ENCODE peak calls at places on chromosomes 4 and X, in six cellular contexts. One of them, this sample, is unnamed.
A peak's percentile ranks its signal among the peaks of the same experiment; 100 is the strongest.

GRCh38 chr4:120395746-120396145 is 329.1 kb upstream of the MAD2L1 start:
- DNase-seq in HCT116: no peak
- DNase-seq in K562: no peak
- DNase-seq in GM12878: no peak
- DNase-seq in SK-N-SH: no peak
- DNase-seq in HepG2: no peak
- DNase-seq in this sample: no peak

GRCh38 chr4:41069268-41069667 is 145.1 kb downstream of the APBB2 start:
- DNase-seq in HCT116: no peak
- DNase-seq in K562: no peak
- DNase-seq in GM12878: no peak
- DNase-seq in SK-N-SH: no peak
- DNase-seq in HepG2: no peak
- DNase-seq in this sample: no peak

GRCh38 chr4:184375027-184375426 is 99.3 kb downstream of the IRF2 start:
- DNase-seq in HCT116: no peak
- DNase-seq in K562: no peak
- DNase-seq in GM12878: no peak
- DNase-seq in SK-N-SH: no peak
- DNase-seq in HepG2: no peak
- DNase-seq in this sample: no peak

GRCh38 chr4:153176938-153177337 is 27.3 kb upstream of the TRIM2 start:
- DNase-seq in HCT116: no peak
- DNase-seq in K562: no peak
- DNase-seq in GM12878: no peak
- DNase-seq in SK-N-SH: no peak
- DNase-seq in HepG2: no peak
- DNase-seq in this sample: no peak

GRCh38 chrX:44071847-44072545 is 98.8 kb upstream of the NDP start:
- DNase-seq in HCT116: peak; percentile 29
- DNase-seq in K562: no peak
- DNase-seq in GM12878: no peak
- DNase-seq in SK-N-SH: no peak
- DNase-seq in HepG2: no peak
- DNase-seq in this sample: no peak

GRCh38 chr4:7652451-7652871 is 217.7 kb upstream of the PSAPL1 start:
- DNase-seq in HCT116: no peak
- DNase-seq in K562: no peak
- DNase-seq in GM12878: no peak
- DNase-seq in SK-N-SH: no peak
- DNase-seq in HepG2: no peak
- DNase-seq in this sample: no peak

GRCh38 chr4:11624370-11624769 is 195.7 kb upstream of the HS3ST1 start:
- DNase-seq in HCT116: peak; percentile 84
- DNase-seq in K562: no peak
- DNase-seq in GM12878: no peak
- DNase-seq in SK-N-SH: no peak
- DNase-seq in HepG2: no peak
- DNase-seq in this sample: no peak

GRCh38 chr4:48290146-48290772 is 20.6 kb upstream of the TEC start:
- DNase-seq in HCT116: peak; percentile 36
- DNase-seq in K562: peak; percentile 60
- DNase-seq in GM12878: no peak
- DNase-seq in SK-N-SH: peak; percentile 49
- DNase-seq in HepG2: peak; percentile 19
- DNase-seq in this sample: no peak

GRCh38 chr4:133154725-133155124 is 5.6 kb downstream of the PCDH10 start:
- DNase-seq in HCT116: peak; percentile 23
- DNase-seq in K562: peak; percentile 36
- DNase-seq in GM12878: no peak
- DNase-seq in SK-N-SH: peak; percentile 30
- DNase-seq in HepG2: peak; percentile 4
- DNase-seq in this sample: peak; percentile 15

GRCh38 chrX:6021316-6022091 is 207.2 kb downstream of the NLGN4X start:
- DNase-seq in HCT116: no peak
- DNase-seq in K562: peak; percentile 4
- DNase-seq in GM12878: no peak
- DNase-seq in SK-N-SH: peak; percentile 29
- DNase-seq in HepG2: peak; percentile 2
- DNase-seq in this sample: peak; percentile 27

GRCh38 chr4:158891256-158891655 is 122.4 kb downstream of the FNIP2 start:
- DNase-seq in HCT116: no peak
- DNase-seq in K562: no peak
- DNase-seq in GM12878: no peak
- DNase-seq in SK-N-SH: no peak
- DNase-seq in HepG2: peak; percentile 21
- DNase-seq in this sample: no peak

GRCh38 chr4:85734446-85734845 is 259.5 kb downstream of the ARHGAP24 start:
- DNase-seq in HCT116: peak; percentile 74
- DNase-seq in K562: no peak
- DNase-seq in GM12878: no peak
- DNase-seq in SK-N-SH: no peak
- DNase-seq in HepG2: no peak
- DNase-seq in this sample: no peak

GRCh38 chr4:15438939-15439524 is 11.2 kb downstream of the C1QTNF7 start:
- DNase-seq in HCT116: no peak
- DNase-seq in K562: no peak
- DNase-seq in GM12878: no peak
- DNase-seq in SK-N-SH: no peak
- DNase-seq in HepG2: no peak
- DNase-seq in this sample: no peak

GRCh38 chrX:14673764-14674163 is 144.4 kb downstream of the GLRA2 start:
- DNase-seq in HCT116: peak; percentile 78
- DNase-seq in K562: peak; percentile 2
- DNase-seq in GM12878: peak; percentile 70
- DNase-seq in SK-N-SH: no peak
- DNase-seq in HepG2: peak; percentile 39
- DNase-seq in this sample: no peak

GRCh38 chr4:14364953-14365533 is 637.2 kb upstream of the CPEB2 start:
- DNase-seq in HCT116: no peak
- DNase-seq in K562: no peak
- DNase-seq in GM12878: no peak
- DNase-seq in SK-N-SH: no peak
- DNase-seq in HepG2: no peak
- DNase-seq in this sample: no peak

GRCh38 chr4:95255396-95256107 is 293.2 kb downstream of the UNC5C start:
- DNase-seq in HCT116: no peak
- DNase-seq in K562: peak; percentile 70
- DNase-seq in GM12878: no peak
- DNase-seq in SK-N-SH: no peak
- DNase-seq in HepG2: no peak
- DNase-seq in this sample: no peak

GRCh38 chr4:38601244-38601915 is 62.6 kb upstream of the KLF3 start:
- DNase-seq in HCT116: no peak
- DNase-seq in K562: peak; percentile 19
- DNase-seq in GM12878: no peak
- DNase-seq in SK-N-SH: no peak
- DNase-seq in HepG2: peak; percentile 49
- DNase-seq in this sample: no peak

GRCh38 chr4:77471821-77472495 is 133.7 kb upstream of the CXCL13 start:
- DNase-seq in HCT116: no peak
- DNase-seq in K562: no peak
- DNase-seq in GM12878: no peak
- DNase-seq in SK-N-SH: no peak
- DNase-seq in HepG2: no peak
- DNase-seq in this sample: no peak

GRCh38 chr4:128823025-128823661 is 13.6 kb downstream of the JADE1 start:
- DNase-seq in HCT116: peak; percentile 21
- DNase-seq in K562: no peak
- DNase-seq in GM12878: no peak
- DNase-seq in SK-N-SH: no peak
- DNase-seq in HepG2: no peak
- DNase-seq in this sample: peak; percentile 57

GRCh38 chr4:76955187-76955586 is 5.6 kb downstream of the SEPTIN11 start:
- DNase-seq in HCT116: no peak
- DNase-seq in K562: no peak
- DNase-seq in GM12878: no peak
- DNase-seq in SK-N-SH: no peak
- DNase-seq in HepG2: no peak
- DNase-seq in this sample: no peak

GRCh38 chr4:153472122-153473037 is 6.2 kb downstream of the TMEM131L start:
- DNase-seq in HCT116: no peak
- DNase-seq in K562: no peak
- DNase-seq in GM12878: peak; percentile 81
- DNase-seq in SK-N-SH: no peak
- DNase-seq in HepG2: no peak
- DNase-seq in this sample: no peak

GRCh38 chr4:155675709-155676429 is 9.2 kb downstream of the GUCY1A1 start:
- DNase-seq in HCT116: no peak
- DNase-seq in K562: no peak
- DNase-seq in GM12878: no peak
- DNase-seq in SK-N-SH: no peak
- DNase-seq in HepG2: no peak
- DNase-seq in this sample: no peak

GRCh38 chrX:105495376-105495775 is 274.9 kb upstream of the TEX13A start:
- DNase-seq in HCT116: no peak
- DNase-seq in K562: no peak
- DNase-seq in GM12878: no peak
- DNase-seq in SK-N-SH: no peak
- DNase-seq in HepG2: no peak
- DNase-seq in this sample: no peak

GRCh38 chr4:145740796-145741195 is 60.9 kb downstream of the C4orf51 start:
- DNase-seq in HCT116: no peak
- DNase-seq in K562: no peak
- DNase-seq in GM12878: no peak
- DNase-seq in SK-N-SH: no peak
- DNase-seq in HepG2: no peak
- DNase-seq in this sample: no peak

GRCh38 chrX:18956322-18957032 is 27.4 kb downstream of the PHKA2 start:
- DNase-seq in HCT116: no peak
- DNase-seq in K562: no peak
- DNase-seq in GM12878: no peak
- DNase-seq in SK-N-SH: no peak
- DNase-seq in HepG2: peak; percentile 11
- DNase-seq in this sample: no peak

GRCh38 chr4:168802222-168802621 is 207.8 kb downstream of the CBR4 start:
- DNase-seq in HCT116: no peak
- DNase-seq in K562: no peak
- DNase-seq in GM12878: no peak
- DNase-seq in SK-N-SH: no peak
- DNase-seq in HepG2: no peak
- DNase-seq in this sample: no peak

GRCh38 chrX:68669872-68670271 is 22.4 kb downstream of the STARD8 start:
- DNase-seq in HCT116: no peak
- DNase-seq in K562: no peak
- DNase-seq in GM12878: no peak
- DNase-seq in SK-N-SH: peak; percentile 45
- DNase-seq in HepG2: no peak
- DNase-seq in this sample: no peak

GRCh38 chr4:8747467-8747841 is 124.2 kb downstream of the HMX1 start:
- DNase-seq in HCT116: no peak
- DNase-seq in K562: no peak
- DNase-seq in GM12878: no peak
- DNase-seq in SK-N-SH: no peak
- DNase-seq in HepG2: no peak
- DNase-seq in this sample: no peak

GRCh38 chr4:94373752-94374151 is 31.1 kb upstream of the HPGDS start:
- DNase-seq in HCT116: no peak
- DNase-seq in K562: no peak
- DNase-seq in GM12878: no peak
- DNase-seq in SK-N-SH: no peak
- DNase-seq in HepG2: no peak
- DNase-seq in this sample: no peak

GRCh38 chr4:187124311-187124710 is 400.7 kb upstream of the FAT1 start:
- DNase-seq in HCT116: no peak
- DNase-seq in K562: no peak
- DNase-seq in GM12878: no peak
- DNase-seq in SK-N-SH: peak; percentile 36
- DNase-seq in HepG2: no peak
- DNase-seq in this sample: no peak

GRCh38 chrX:67288958-67289641 is 254.7 kb upstream of the AR start:
- DNase-seq in HCT116: no peak
- DNase-seq in K562: no peak
- DNase-seq in GM12878: no peak
- DNase-seq in SK-N-SH: no peak
- DNase-seq in HepG2: no peak
- DNase-seq in this sample: no peak
- TF ChIP-seq SIN3A in HCT116: no peak
- TF ChIP-seq SIN3A in K562: no peak
- TF ChIP-seq SIN3A in GM12878: no peak
- TF ChIP-seq SIN3A in SK-N-SH: no peak
- TF ChIP-seq SIN3A in HepG2: no peak
- TF ChIP-seq SIN3A in this sample: no peak

DNA sequence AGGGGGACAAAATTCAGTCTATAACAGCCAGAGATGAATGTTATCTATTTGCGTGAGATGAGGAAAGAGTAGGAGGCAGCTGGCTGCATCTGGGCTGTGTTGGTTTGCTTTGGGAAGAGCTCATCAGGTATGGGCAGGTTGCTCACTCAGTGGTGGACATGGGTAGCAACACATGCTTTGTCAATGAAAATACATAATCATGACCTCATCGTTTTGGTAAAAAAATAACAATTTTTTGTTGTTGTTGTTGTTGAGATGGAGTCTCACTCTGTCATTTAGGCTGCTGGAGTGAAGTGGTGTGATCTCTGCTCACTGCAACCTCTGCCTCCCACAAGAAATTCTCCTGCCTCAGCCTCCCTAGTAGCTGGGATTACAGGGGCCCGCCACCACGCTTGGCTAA is 16.3 kb upstream of the GLOD5 start:
- DNase-seq in HCT116: no peak
- DNase-seq in K562: no peak
- DNase-seq in GM12878: no peak
- DNase-seq in SK-N-SH: no peak
- DNase-seq in HepG2: no peak
- DNase-seq in this sample: no peak
- TF ChIP-seq REST in HCT116: no peak
- TF ChIP-seq REST in K562: no peak
- TF ChIP-seq REST in GM12878: no peak
- TF ChIP-seq REST in SK-N-SH: no peak
- TF ChIP-seq REST in HepG2: no peak
- TF ChIP-seq REST in this sample: no peak

DNA sequence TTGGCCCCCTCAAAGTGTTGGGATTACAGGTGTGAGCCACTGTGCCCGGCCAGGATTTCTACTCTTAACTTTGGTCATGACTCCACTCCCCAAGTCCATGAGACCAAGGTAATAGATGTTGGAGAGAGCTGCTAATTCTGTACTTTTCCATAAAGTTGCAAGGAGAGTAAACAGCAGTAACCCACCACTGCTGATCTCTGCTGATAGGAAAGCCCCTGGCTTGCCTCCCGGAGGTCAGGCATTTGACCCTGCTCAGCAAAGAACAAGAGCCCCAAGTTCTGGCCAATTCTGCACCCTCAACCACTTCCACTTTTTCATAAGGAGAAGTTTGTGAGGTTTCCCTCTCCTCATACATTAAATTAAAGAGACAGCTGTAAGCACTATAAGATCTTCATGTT is 143.0 kb downstream of the RASL11B start:
- DNase-seq in HCT116: no peak
- DNase-seq in K562: no peak
- DNase-seq in GM12878: no peak
- DNase-seq in SK-N-SH: no peak
- DNase-seq in HepG2: peak; percentile 18
- DNase-seq in this sample: no peak
- TF ChIP-seq SIN3A in HCT116: no peak
- TF ChIP-seq SIN3A in K562: no peak
- TF ChIP-seq SIN3A in GM12878: no peak
- TF ChIP-seq SIN3A in SK-N-SH: no peak
- TF ChIP-seq SIN3A in HepG2: no peak
- TF ChIP-seq SIN3A in this sample: no peak

GRCh38 chr4:6281436-6282144 is 11.9 kb downstream of the WFS1 start:
- DNase-seq in HCT116: no peak
- DNase-seq in K562: no peak
- DNase-seq in GM12878: no peak
- DNase-seq in SK-N-SH: no peak
- DNase-seq in HepG2: no peak
- DNase-seq in this sample: no peak
- TF ChIP-seq REST in HCT116: no peak
- TF ChIP-seq REST in K562: no peak
- TF ChIP-seq REST in GM12878: no peak
- TF ChIP-seq REST in SK-N-SH: no peak
- TF ChIP-seq REST in HepG2: no peak
- TF ChIP-seq REST in this sample: no peak

This sample was measured in Panc1.